ENCODE peak calls at places on chromosomes 4 and X, in six cellular contexts. I is AG08396, S is HCEC 1CT, P is NCI-H1092 treated with DMSO at 0.1 percent for 48 hours, B is nephron progenitor cell, M is HT1080. C is an unnamed sample.

GRCh38 chrX:119041175-119041574 is 31.6 kb upstream of the CT47C1 start:
- DNase-seq in I (peak), S (peak), P (no peak), B (no peak), M (peak), C (peak)

GRCh38 chr4:2799444-2799911 is 6.6 kb downstream of the SH3BP2 start:
- DNase-seq in I (no peak), S (no peak), P (no peak), B (peak), M (no peak), C (no peak)

GRCh38 chrX:40303256-40304077 is 205.7 kb upstream of the BCOR start:
- DNase-seq in I (no peak), S (no peak), P (no peak), B (no peak), M (no peak), C (no peak)

GRCh38 chr4:190014771-190015537 is 12.1 kb downstream of the FRG2 start:
- DNase-seq in I (no peak), S (no peak), P (no peak), B (no peak), M (peak), C (peak)

GRCh38 chr4:182578402-182578801 is 335.2 kb downstream of the TENM3 start:
- DNase-seq in I (no peak), S (peak), P (no peak), B (no peak), M (peak), C (peak)

GRCh38 chrX:67582436-67582835 is 38.6 kb downstream of the AR start:
- DNase-seq in I (no peak), S (no peak), P (no peak), B (no peak), M (no peak), C (no peak)

GRCh38 chrX:12984629-12985303 is 9.9 kb downstream of the TMSB4X start:
- DNase-seq in I (peak), S (peak), P (peak), B (no peak), M (peak), C (peak)

GRCh38 chr4:39255266-39255665 is 72.9 kb downstream of the WDR19 start:
- DNase-seq in I (peak), S (peak), P (no peak), B (no peak), M (peak), C (no peak)

GRCh38 chr4:52015366-52015765 is 4.8 kb downstream of the LRRC66 start:
- DNase-seq in I (no peak), S (no peak), P (peak), B (no peak), M (peak), C (peak)

GRCh38 chr4:1195894-1196401 is 23.6 kb upstream of the SPON2 start:
- DNase-seq in I (no peak), S (no peak), P (no peak), B (no peak), M (no peak), C (peak)

GRCh38 chr4:9764155-9764696 is 17.2 kb upstream of the DRD5 start:
- DNase-seq in I (no peak), S (no peak), P (no peak), B (no peak), M (no peak), C (no peak)

C was measured in hepatocyte.